ENCODE peak calls at places on chromosome 17, in ten cellular contexts. J, O, F, K, D, V, I, T, Y and M are unnamed samples.

GRCh38 chr17:40065771-40066510 is 3.2 kb downstream of the THRA start:
- DNase-seq in J (peak), O (no peak), F (no peak), K (peak), D (no peak), V (no peak), I (peak), T (no peak), Y (no peak), M (no peak)

GRCh38 chr17:20063665-20064648 is 54.8 kb downstream of the SPECC1 start:
- DNase-seq in J (peak), O (no peak), F (no peak), K (peak), D (peak), V (no peak), I (no peak), T (peak), Y (no peak), M (peak)

GRCh38 chr17:66965801-66966528 is 1.5 kb downstream of the CACNG4 start:
- DNase-seq in J (no peak), O (no peak), F (no peak), K (no peak), D (no peak), V (no peak), I (no peak), T (no peak), Y (no peak), M (no peak)

GRCh38 chr17:19404264-19404663 is 6.8 kb upstream of the RNF112 start:
- DNase-seq in J (no peak), O (no peak), F (no peak), K (no peak), D (no peak), V (no peak), I (no peak), T (no peak), Y (no peak), M (no peak)

GRCh38 chr17:40323731-40324650 is 15.0 kb downstream of the RARA start:
- DNase-seq in J (peak), O (no peak), F (no peak), K (peak), D (no peak), V (peak), I (no peak), T (peak), Y (peak), M (no peak)

GRCh38 chr17:83028851-83029250 is 50.6 kb upstream of the METRNL start:
- DNase-seq in J (no peak), O (no peak), F (no peak), K (no peak), D (no peak), V (no peak), I (no peak), T (no peak), Y (no peak), M (no peak)

GRCh38 chr17:57356722-57357391 is 100.5 kb downstream of the MSI2 start:
- DNase-seq in J (no peak), O (no peak), F (peak), K (peak), D (no peak), V (no peak), I (peak), T (no peak), Y (no peak), M (peak)

GRCh38 chr17:82491196-82491530 is 28.4 kb upstream of the FOXK2 start:
- DNase-seq in J (peak), O (no peak), F (no peak), K (no peak), D (no peak), V (no peak), I (peak), T (no peak), Y (no peak), M (no peak)

GRCh38 chr17:512926-513325 is 160.3 kb upstream of the RPH3AL start:
- DNase-seq in J (no peak), O (no peak), F (no peak), K (no peak), D (peak), V (no peak), I (no peak), T (peak), Y (no peak), M (no peak)

GRCh38 chr17:12977008-12977751 is 40.6 kb downstream of the ELAC2 start:
- DNase-seq in J (no peak), O (no peak), F (no peak), K (no peak), D (no peak), V (no peak), I (no peak), T (peak), Y (no peak), M (no peak)

GRCh38 chr17:7951143-7951792 is 19.3 kb downstream of the CNTROB start:
- DNase-seq in J (no peak), O (no peak), F (no peak), K (no peak), D (no peak), V (peak), I (no peak), T (no peak), Y (no peak), M (no peak)

GRCh38 chr17:75603123-75603522 is 15.5 kb downstream of the MYO15B start:
- DNase-seq in J (no peak), O (no peak), F (no peak), K (no peak), D (no peak), V (no peak), I (no peak), T (no peak), Y (no peak), M (no peak)

GRCh38 chr17:5571281-5571680 is 13.0 kb downstream of the NLRP1 start:
- DNase-seq in J (no peak), O (no peak), F (no peak), K (no peak), D (no peak), V (no peak), I (no peak), T (no peak), Y (no peak), M (no peak)

GRCh38 chr17:42679492-42680330 is 1.9 kb downstream of the CCR10 start:
- DNase-seq in J (peak), O (peak), F (no peak), K (peak), D (peak), V (peak), I (peak), T (peak), Y (no peak), M (peak)

GRCh38 chr17:64507418-64507766 is 615 bp downstream of the CEP95 start:
- DNase-seq in J (peak), O (no peak), F (no peak), K (peak), D (peak), V (peak), I (peak), T (peak), Y (peak), M (peak)

GRCh38 chr17:29347831-29348281 is 42.3 kb upstream of the TAOK1 start:
- DNase-seq in J (no peak), O (no peak), F (no peak), K (peak), D (peak), V (no peak), I (no peak), T (peak), Y (no peak), M (no peak)

GRCh38 chr17:66386789-66387351 is 84.5 kb downstream of the PRKCA start:
- DNase-seq in J (no peak), O (no peak), F (no peak), K (no peak), D (no peak), V (no peak), I (no peak), T (no peak), Y (no peak), M (no peak)

GRCh38 chr17:20702692-20703091 is 123.2 kb downstream of the CDRT15L2 start:
- DNase-seq in J (no peak), O (no peak), F (no peak), K (no peak), D (no peak), V (no peak), I (no peak), T (no peak), Y (no peak), M (no peak)

GRCh38 chr17:59067756-59068155 is 38.9 kb downstream of the TRIM37 start:
- DNase-seq in J (no peak), O (no peak), F (no peak), K (no peak), D (no peak), V (no peak), I (no peak), T (no peak), Y (no peak), M (no peak)

GRCh38 chr17:2059125-2059836 is 4.4 kb downstream of the HIC1 start:
- DNase-seq in J (no peak), O (no peak), F (no peak), K (no peak), D (no peak), V (no peak), I (no peak), T (no peak), Y (peak), M (no peak)

GRCh38 chr17:51640108-51640622 is 379.8 kb downstream of the UTP18 start:
- DNase-seq in J (no peak), O (no peak), F (peak), K (peak), D (no peak), V (no peak), I (peak), T (no peak), Y (no peak), M (no peak)

GRCh38 chr17:6163632-6164319 is 93.6 kb downstream of the WSCD1 start:
- DNase-seq in J (peak), O (no peak), F (no peak), K (peak), D (no peak), V (no peak), I (no peak), T (no peak), Y (no peak), M (peak)

GRCh38 chr17:61806941-61807340 is 56.4 kb downstream of the BRIP1 start:
- DNase-seq in J (no peak), O (no peak), F (no peak), K (no peak), D (no peak), V (no peak), I (no peak), T (peak), Y (no peak), M (no peak)

GRCh38 chr17:42518046-42518754 is 17.8 kb upstream of the NAGLU start:
- DNase-seq in J (peak), O (no peak), F (no peak), K (peak), D (peak), V (no peak), I (no peak), T (peak), Y (peak), M (no peak)

GRCh38 chr17:72906306-72906705 is 186.2 kb downstream of the SLC39A11 start:
- DNase-seq in J (peak), O (no peak), F (no peak), K (no peak), D (no peak), V (no peak), I (no peak), T (no peak), Y (no peak), M (no peak)

GRCh38 chr17:70168044-70168978 is 1.0 kb upstream of the KCNJ2 start:
- DNase-seq in J (peak), O (peak), F (peak), K (peak), D (no peak), V (no peak), I (peak), T (peak), Y (peak), M (no peak)

GRCh38 chr17:266701-267656 is 85.5 kb upstream of the DOC2B start:
- DNase-seq in J (peak), O (no peak), F (no peak), K (no peak), D (no peak), V (no peak), I (no peak), T (peak), Y (no peak), M (no peak)

GRCh38 chr17:78390241-78391050 is 12.0 kb downstream of the PGS1 start:
- DNase-seq in J (no peak), O (no peak), F (no peak), K (peak), D (peak), V (no peak), I (no peak), T (peak), Y (no peak), M (no peak)

GRCh38 chr17:7932483-7932891 is 481 bp downstream of the CNTROB start:
- DNase-seq in J (peak), O (no peak), F (no peak), K (peak), D (no peak), V (no peak), I (peak), T (peak), Y (no peak), M (peak)

GRCh38 chr17:72937687-72938086 is 154.8 kb downstream of the SLC39A11 start:
- DNase-seq in J (no peak), O (no peak), F (no peak), K (no peak), D (no peak), V (no peak), I (no peak), T (no peak), Y (no peak), M (no peak)